ENCODE peak calls at places on chromosomes 7 and 10, in five cellular contexts. One of them, this sample, is unnamed.

GRCh38 chr7:80210400-80210799 is 75.8 kb downstream of the GNAI1 start:
- DNase-seq in CD4-positive, alpha-beta memory T cell: no peak
- DNase-seq in ovary: no peak
- DNase-seq in GM23248: no peak
- DNase-seq in neural progenitor cell: no peak
- DNase-seq in this sample: no peak

GRCh38 chr10:113691381-113691780 is 11.7 kb downstream of the CASP7 start:
- DNase-seq in neural progenitor cell: no peak
- DNase-seq in ovary: no peak
- DNase-seq in GM23248: no peak
- DNase-seq in CD4-positive, alpha-beta memory T cell: no peak
- DNase-seq in this sample: no peak

GRCh38 chr7:112001089-112001826 is 204.9 kb downstream of the DOCK4 start:
- DNase-seq in GM23248: peak; percentile 81
- DNase-seq in neural progenitor cell: no peak
- DNase-seq in ovary: no peak
- DNase-seq in CD4-positive, alpha-beta memory T cell: no peak
- DNase-seq in this sample: peak; percentile 85

GRCh38 chr7:95321720-95322119 is 2.6 kb downstream of the PON1 start:
- DNase-seq in CD4-positive, alpha-beta memory T cell: no peak
- DNase-seq in GM23248: no peak
- DNase-seq in ovary: no peak
- DNase-seq in neural progenitor cell: no peak
- DNase-seq in this sample: no peak

GRCh38 chr7:83866587-83866986 is 217.6 kb upstream of the SEMA3E start:
- DNase-seq in GM23248: no peak
- DNase-seq in ovary: no peak
- DNase-seq in neural progenitor cell: no peak
- DNase-seq in CD4-positive, alpha-beta memory T cell: no peak
- DNase-seq in this sample: no peak

GRCh38 chr10:74827045-74827441 is 643 bp downstream of the KAT6B start:
- DNase-seq in GM23248: no peak
- DNase-seq in CD4-positive, alpha-beta memory T cell: no peak
- DNase-seq in neural progenitor cell: no peak
- DNase-seq in ovary: no peak
- DNase-seq in this sample: no peak

GRCh38 chr7:22597845-22598244 is 97.9 kb upstream of the STEAP1B start:
- DNase-seq in CD4-positive, alpha-beta memory T cell: no peak
- DNase-seq in ovary: no peak
- DNase-seq in neural progenitor cell: no peak
- DNase-seq in GM23248: peak; percentile 88
- DNase-seq in this sample: peak; percentile 84

GRCh38 chr10:89745903-89746302 is 44.5 kb downstream of the KIF20B start:
- DNase-seq in GM23248: no peak
- DNase-seq in CD4-positive, alpha-beta memory T cell: no peak
- DNase-seq in neural progenitor cell: no peak
- DNase-seq in ovary: no peak
- DNase-seq in this sample: no peak

GRCh38 chr10:5694573-5694972 is 9.9 kb downstream of the TASOR2 start:
- DNase-seq in ovary: no peak
- DNase-seq in GM23248: no peak
- DNase-seq in CD4-positive, alpha-beta memory T cell: no peak
- DNase-seq in neural progenitor cell: no peak
- DNase-seq in this sample: no peak

GRCh38 chr10:59312247-59312646 is 50.1 kb downstream of the FAM13C start:
- DNase-seq in CD4-positive, alpha-beta memory T cell: no peak
- DNase-seq in neural progenitor cell: no peak
- DNase-seq in GM23248: no peak
- DNase-seq in ovary: no peak
- DNase-seq in this sample: no peak

GRCh38 chr10:59310324-59310914 is 51.9 kb downstream of the FAM13C start:
- DNase-seq in ovary: no peak
- DNase-seq in GM23248: no peak
- DNase-seq in CD4-positive, alpha-beta memory T cell: no peak
- DNase-seq in neural progenitor cell: no peak
- DNase-seq in this sample: no peak

GRCh38 chr10:59314284-59314683 is 48.1 kb downstream of the FAM13C start:
- DNase-seq in CD4-positive, alpha-beta memory T cell: no peak
- DNase-seq in neural progenitor cell: no peak
- DNase-seq in GM23248: no peak
- DNase-seq in ovary: no peak
- DNase-seq in this sample: no peak

GRCh38 chr10:59315465-59315864 is 46.9 kb downstream of the FAM13C start:
- DNase-seq in neural progenitor cell: no peak
- DNase-seq in ovary: no peak
- DNase-seq in GM23248: no peak
- DNase-seq in CD4-positive, alpha-beta memory T cell: no peak
- DNase-seq in this sample: no peak

GRCh38 chr10:59311025-59311424 is 51.3 kb downstream of the FAM13C start:
- DNase-seq in ovary: no peak
- DNase-seq in neural progenitor cell: no peak
- DNase-seq in CD4-positive, alpha-beta memory T cell: no peak
- DNase-seq in GM23248: no peak
- DNase-seq in this sample: no peak
- H3K27ac ChIP-seq in ovary: no peak overlapping the region
- H3K27ac ChIP-seq in neural progenitor cell: no peak overlapping the region
- H3K27ac ChIP-seq in CD4-positive, alpha-beta memory T cell: no peak overlapping the region
- H3K27ac ChIP-seq in GM23248: no peak overlapping the region
- H3K27ac ChIP-seq in this sample: no peak overlapping the region

GRCh38 chr10:86685893-86686632 is 17.8 kb downstream of the LDB3 start:
- DNase-seq in GM23248: no peak
- DNase-seq in CD4-positive, alpha-beta memory T cell: no peak
- DNase-seq in ovary: no peak
- DNase-seq in neural progenitor cell: no peak
- DNase-seq in this sample: no peak

GRCh38 chr10:86686972-86687371 is 18.7 kb downstream of the LDB3 start:
- DNase-seq in CD4-positive, alpha-beta memory T cell: no peak
- DNase-seq in ovary: peak; percentile 31
- DNase-seq in GM23248: no peak
- DNase-seq in neural progenitor cell: no peak
- DNase-seq in this sample: no peak

GRCh38 chr10:86684305-86684704 is 16.0 kb downstream of the LDB3 start:
- DNase-seq in ovary: peak; percentile 62
- DNase-seq in neural progenitor cell: peak; percentile 63
- DNase-seq in CD4-positive, alpha-beta memory T cell: no peak
- DNase-seq in GM23248: peak; percentile 20
- DNase-seq in this sample: peak; percentile 49

GRCh38 chr10:86687750-86688149 is 19.4 kb downstream of the LDB3 start:
- DNase-seq in CD4-positive, alpha-beta memory T cell: no peak
- DNase-seq in neural progenitor cell: no peak
- DNase-seq in GM23248: peak; percentile 79
- DNase-seq in ovary: no peak
- DNase-seq in this sample: no peak

DNA sequence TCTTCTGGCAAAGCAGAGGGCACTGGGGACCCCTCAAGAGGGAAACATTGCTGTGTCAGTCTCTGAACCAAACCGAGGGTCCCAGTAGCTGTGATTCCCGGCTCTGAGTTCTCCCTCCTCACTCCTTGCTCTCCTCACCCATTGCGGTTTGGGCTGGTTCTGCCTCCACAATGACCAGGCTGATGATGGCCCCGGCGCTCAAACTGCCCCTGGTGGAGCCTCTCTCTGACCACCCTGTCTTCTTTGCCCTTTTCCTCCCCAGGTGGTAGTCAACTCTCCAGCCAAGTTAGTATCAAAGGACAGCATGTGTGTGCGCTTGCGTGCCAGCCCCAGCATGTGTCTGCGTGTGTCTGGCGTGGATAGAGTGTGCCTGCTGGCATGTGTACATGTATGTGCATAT is 17.1 kb downstream of the LDB3 start:
- DNase-seq in GM23248: no peak
- DNase-seq in CD4-positive, alpha-beta memory T cell: no peak
- DNase-seq in neural progenitor cell: no peak
- DNase-seq in ovary: no peak
- DNase-seq in this sample: no peak
- H3K27ac ChIP-seq in GM23248: no peak overlapping the region
- H3K27ac ChIP-seq in CD4-positive, alpha-beta memory T cell: no peak overlapping the region
- H3K27ac ChIP-seq in neural progenitor cell: no peak overlapping the region
- H3K27ac ChIP-seq in ovary: no peak overlapping the region
- H3K27ac ChIP-seq in this sample: no peak overlapping the region

DNA sequence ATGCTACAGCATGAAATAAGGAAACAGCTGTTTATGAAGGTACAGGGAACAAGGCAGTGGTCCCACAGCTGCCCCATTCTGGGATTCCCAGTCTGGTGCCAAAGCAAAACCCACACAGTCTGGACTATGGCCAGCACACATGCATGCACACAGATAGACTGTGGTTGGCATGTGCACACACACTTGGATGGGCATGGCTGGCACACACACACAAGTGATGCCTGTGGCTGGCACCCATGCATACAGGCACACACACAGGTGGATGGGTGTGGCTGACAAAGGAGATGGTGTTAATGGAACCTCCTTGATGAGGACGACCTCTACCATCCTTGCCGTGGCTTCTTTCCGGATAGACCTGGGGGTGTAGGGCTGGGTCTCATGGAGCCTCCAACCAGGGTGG is 114.0 kb upstream of the LYZL2 start:
- DNase-seq in CD4-positive, alpha-beta memory T cell: no peak
- DNase-seq in neural progenitor cell: no peak
- DNase-seq in ovary: no peak
- DNase-seq in GM23248: no peak
- DNase-seq in this sample: no peak
- H3K27ac ChIP-seq in CD4-positive, alpha-beta memory T cell: no peak overlapping the region
- H3K27ac ChIP-seq in neural progenitor cell: no peak overlapping the region
- H3K27ac ChIP-seq in ovary: no peak overlapping the region
- H3K27ac ChIP-seq in GM23248: no peak overlapping the region
- H3K27ac ChIP-seq in this sample: no peak overlapping the region

GRCh38 chr10:93496322-93497041 is at the start of gene CEP55:
- DNase-seq in CD4-positive, alpha-beta memory T cell: peak; percentile 94
- DNase-seq in GM23248: peak; percentile 99
- DNase-seq in ovary: peak; percentile 94
- DNase-seq in neural progenitor cell: peak; percentile 98
- DNase-seq in this sample: peak; percentile 93
- H3K27ac ChIP-seq in CD4-positive, alpha-beta memory T cell: peak within 1 kb of the TSS; percentile 37
- H3K27ac ChIP-seq in GM23248: peak within 1 kb of the TSS; percentile 62
- H3K27ac ChIP-seq in ovary: peak within 1 kb of the TSS; percentile 44
- H3K27ac ChIP-seq in neural progenitor cell: no peak within 1 kb of the TSS
- H3K27ac ChIP-seq in this sample: peak within 1 kb of the TSS; percentile 67

GRCh38 chr10:29271877-29272276 is 17.0 kb upstream of the LYZL1 start:
- DNase-seq in ovary: no peak
- DNase-seq in CD4-positive, alpha-beta memory T cell: no peak
- DNase-seq in neural progenitor cell: no peak
- DNase-seq in GM23248: no peak
- DNase-seq in this sample: no peak

GRCh38 chr10:29270883-29271282 is 18.0 kb upstream of the LYZL1 start:
- DNase-seq in CD4-positive, alpha-beta memory T cell: no peak
- DNase-seq in ovary: no peak
- DNase-seq in GM23248: no peak
- DNase-seq in neural progenitor cell: no peak
- DNase-seq in this sample: no peak

GRCh38 chr10:29277296-29277695 is 11.6 kb upstream of the LYZL1 start:
- DNase-seq in CD4-positive, alpha-beta memory T cell: no peak
- DNase-seq in ovary: no peak
- DNase-seq in neural progenitor cell: no peak
- DNase-seq in GM23248: no peak
- DNase-seq in this sample: peak; percentile 16

GRCh38 chr10:29276251-29276850 is 12.5 kb upstream of the LYZL1 start:
- DNase-seq in ovary: no peak
- DNase-seq in GM23248: no peak
- DNase-seq in CD4-positive, alpha-beta memory T cell: no peak
- DNase-seq in neural progenitor cell: no peak
- DNase-seq in this sample: peak; percentile 25

GRCh38 chr10:29273478-29273877 is 15.4 kb upstream of the LYZL1 start:
- DNase-seq in neural progenitor cell: no peak
- DNase-seq in GM23248: no peak
- DNase-seq in ovary: no peak
- DNase-seq in CD4-positive, alpha-beta memory T cell: no peak
- DNase-seq in this sample: no peak
- H3K27ac ChIP-seq in neural progenitor cell: no peak overlapping the region
- H3K27ac ChIP-seq in GM23248: no peak overlapping the region
- H3K27ac ChIP-seq in ovary: no peak overlapping the region
- H3K27ac ChIP-seq in CD4-positive, alpha-beta memory T cell: no peak overlapping the region
- H3K27ac ChIP-seq in this sample: no peak overlapping the region

GRCh38 chr10:76308946-76309529 is 877.6 kb downstream of the LRMDA start:
- DNase-seq in CD4-positive, alpha-beta memory T cell: no peak
- DNase-seq in GM23248: no peak
- DNase-seq in ovary: no peak
- DNase-seq in neural progenitor cell: peak; percentile 85
- DNase-seq in this sample: no peak
- H3K27ac ChIP-seq in CD4-positive, alpha-beta memory T cell: no peak overlapping the region
- H3K27ac ChIP-seq in GM23248: no peak overlapping the region
- H3K27ac ChIP-seq in ovary: no peak overlapping the region
- H3K27ac ChIP-seq in neural progenitor cell: no peak overlapping the region
- H3K27ac ChIP-seq in this sample: no peak overlapping the region

GRCh38 chr7:154783281-154783909 is 219.5 kb downstream of the PAXIP1 start:
- DNase-seq in neural progenitor cell: no peak
- DNase-seq in ovary: no peak
- DNase-seq in GM23248: no peak
- DNase-seq in CD4-positive, alpha-beta memory T cell: no peak
- DNase-seq in this sample: no peak

GRCh38 chr7:154785898-154786297 is 217.0 kb downstream of the PAXIP1 start:
- DNase-seq in GM23248: no peak
- DNase-seq in neural progenitor cell: no peak
- DNase-seq in CD4-positive, alpha-beta memory T cell: no peak
- DNase-seq in ovary: no peak
- DNase-seq in this sample: no peak

GRCh38 chr7:154777908-154778307 is 225.0 kb downstream of the PAXIP1 start:
- DNase-seq in neural progenitor cell: no peak
- DNase-seq in ovary: no peak
- DNase-seq in CD4-positive, alpha-beta memory T cell: no peak
- DNase-seq in GM23248: no peak
- DNase-seq in this sample: no peak

GRCh38 chr7:154777489-154777888 is 225.4 kb downstream of the PAXIP1 start:
- DNase-seq in CD4-positive, alpha-beta memory T cell: no peak
- DNase-seq in ovary: no peak
- DNase-seq in GM23248: no peak
- DNase-seq in neural progenitor cell: no peak
- DNase-seq in this sample: no peak

GRCh38 chr7:154781369-154782303 is 221.3 kb downstream of the PAXIP1 start:
- DNase-seq in ovary: no peak
- DNase-seq in CD4-positive, alpha-beta memory T cell: no peak
- DNase-seq in neural progenitor cell: no peak
- DNase-seq in GM23248: no peak
- DNase-seq in this sample: no peak
- H3K27ac ChIP-seq in ovary: no peak overlapping the region
- H3K27ac ChIP-seq in CD4-positive, alpha-beta memory T cell: no peak overlapping the region
- H3K27ac ChIP-seq in neural progenitor cell: no peak overlapping the region
- H3K27ac ChIP-seq in GM23248: no peak overlapping the region
- H3K27ac ChIP-seq in this sample: no peak overlapping the region

DNA sequence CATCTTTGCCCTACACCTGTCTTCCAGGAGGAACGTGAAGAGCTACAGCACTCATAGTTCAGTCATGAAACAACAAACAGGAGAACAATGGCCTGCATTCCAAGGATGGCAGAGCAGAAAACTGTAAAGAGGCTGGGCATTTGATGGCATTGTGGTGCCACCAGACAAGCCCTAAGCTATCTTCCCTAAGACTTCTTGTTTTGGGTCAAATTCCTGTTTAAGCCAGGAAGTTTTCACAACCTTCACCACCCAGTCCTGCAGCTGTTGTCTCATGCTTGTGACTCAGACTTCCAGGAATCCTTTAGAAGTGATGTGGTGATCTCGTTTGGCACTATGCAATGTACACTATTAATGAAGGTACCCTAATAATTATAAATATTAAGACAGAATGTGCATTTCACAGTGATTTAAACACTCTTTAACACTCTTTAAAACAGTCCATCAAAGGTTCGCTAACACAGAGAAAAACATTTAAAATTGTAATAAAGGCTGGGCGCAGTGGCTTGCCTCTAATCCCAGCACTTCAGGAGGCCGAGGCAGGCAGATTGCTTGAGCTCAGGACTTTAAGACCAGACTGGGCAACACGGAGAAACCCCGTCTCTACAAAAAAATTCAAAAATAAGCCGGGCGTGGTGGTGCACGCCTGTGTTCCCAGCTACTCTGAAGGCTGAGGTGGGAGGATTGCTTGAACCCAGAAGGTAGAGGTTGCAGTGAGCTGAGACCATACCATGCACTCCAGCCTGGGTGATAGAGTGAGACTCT is 2.7 kb upstream of the HERPUD2 start:
- DNase-seq in ovary: no peak
- DNase-seq in CD4-positive, alpha-beta memory T cell: no peak
- DNase-seq in GM23248: peak; percentile 77
- DNase-seq in neural progenitor cell: no peak
- DNase-seq in this sample: peak; percentile 69
- H3K27ac ChIP-seq in ovary: no peak overlapping the region
- H3K27ac ChIP-seq in CD4-positive, alpha-beta memory T cell: no peak overlapping the region
- H3K27ac ChIP-seq in GM23248: peak overlapping the region; percentile 32
- H3K27ac ChIP-seq in neural progenitor cell: no peak overlapping the region
- H3K27ac ChIP-seq in this sample: no peak overlapping the region

This sample was measured in PC-3.